ENCODE peak calls at places on chromosomes 16 and 17, in five cellular contexts. L is GM23248, E is K562, O is fibroblast of lung, F is mammary epithelial cell. V is an unnamed sample.

GRCh38 chr17:47212458-47212857 is 3.3 kb downstream of the MYL4 start:
- DNase-seq in O (no peak), F (no peak), L (no peak), E (no peak), V (no peak)

GRCh38 chr16:12906765-12907516 is 5.5 kb downstream of the SHISA9 start:
- DNase-seq in F (no peak), L (no peak), E (no peak), O (no peak), V (no peak)

GRCh38 chr17:61400058-61400785 is 579 bp downstream of the TBX2 start:
- DNase-seq in E (no peak), L (peak; percentile 81), F (peak; percentile 27), O (peak; percentile 59), V (peak; percentile 36)

GRCh38 chr17:79861371-79862216 is 22.4 kb upstream of the CBX4 start:
- DNase-seq in L (no peak), E (no peak), O (no peak), F (no peak), V (no peak)

GRCh38 chr17:36849871-36850348 is 87.4 kb upstream of the LHX1 start:
- DNase-seq in E (peak; percentile 56), L (peak; percentile 66), F (peak; percentile 58), O (peak; percentile 83), V (peak; percentile 77)

GRCh38 chr17:44198721-44199552 is 747 bp downstream of the ATXN7L3 start:
- DNase-seq in L (peak; percentile 76), E (peak; percentile 92), O (peak; percentile 30), F (peak; percentile 54), V (no peak)

GRCh38 chr17:60256174-60256573 is 106.4 kb downstream of the CA4 start:
- DNase-seq in L (peak; percentile 32), E (no peak), O (peak; percentile 49), F (no peak), V (peak; percentile 30)

GRCh38 chr16:2365895-2366294 is 25.4 kb upstream of the ABCA3 start:
- DNase-seq in F (peak; percentile 67), E (no peak), O (peak; percentile 87), L (peak; percentile 92), V (peak; percentile 81)

GRCh38 chr16:71526111-71526998 is at the start of gene CHST4:
- DNase-seq in F (peak; percentile 70), L (peak; percentile 77), O (peak; percentile 74), E (no peak), V (peak; percentile 63)

GRCh38 chr17:18314059-18314730 is 599 bp downstream of the TOP3A start:
- DNase-seq in L (peak; percentile 49), O (peak; percentile 12), E (no peak), F (no peak), V (peak; percentile 16)
- H3K36me3 ChIP-seq in L (peaks cover 8% of the 10 kb centered on the region), O (peaks cover 10% of the 10 kb centered on the region), E (peaks cover 47% of the 10 kb centered on the region), F (peaks cover 4% of the 10 kb centered on the region), V (peaks cover 15% of the 10 kb centered on the region)

GRCh38 chr17:78739331-78739853 is 42.7 kb downstream of the CYTH1 start:
- DNase-seq in L (no peak), F (no peak), O (no peak), E (no peak), V (no peak)
- H2AFZ ChIP-seq in L (no peak overlapping the region), F (no peak overlapping the region), O (no peak overlapping the region), E (no peak overlapping the region), V (no peak overlapping the region)

DNA sequence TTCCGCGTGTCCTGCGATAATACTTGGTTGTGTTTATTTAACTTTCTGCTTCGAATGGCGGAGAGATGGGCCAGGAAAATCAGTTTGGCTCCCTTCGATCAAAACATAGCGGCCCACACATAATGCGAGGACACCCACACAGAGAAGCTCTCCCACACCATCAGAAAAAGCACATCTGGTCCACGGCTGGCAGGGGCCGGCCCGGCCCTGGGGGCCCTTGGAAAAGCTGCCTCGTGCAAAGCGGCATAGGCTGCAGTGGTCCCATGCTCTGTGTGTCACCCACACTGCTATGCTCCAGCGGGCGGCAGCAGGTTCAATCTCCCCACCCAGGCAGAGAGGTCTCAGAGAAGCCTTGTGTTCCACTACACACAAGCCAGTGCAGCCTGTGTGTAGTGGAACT is 46.8 kb downstream of the ZNF423 start:
- DNase-seq in F (no peak), L (no peak), E (no peak), O (no peak), V (no peak)
- H3K79me2 ChIP-seq in F (no peaks in the 10 kb centered on the region), L (no peaks in the 10 kb centered on the region), E (no peaks in the 10 kb centered on the region), O (no peaks in the 10 kb centered on the region), V (no peaks in the 10 kb centered on the region)

GRCh38 chr17:63834431-63835166 is 7.1 kb upstream of the FTSJ3 start:
- DNase-seq in E (peak; percentile 59), F (peak; percentile 72), L (peak; percentile 95), O (peak; percentile 82), V (peak; percentile 62)

GRCh38 chr17:63832455-63832854 is 5.0 kb upstream of the FTSJ3 start:
- DNase-seq in O (no peak), L (no peak), E (no peak), F (no peak), V (no peak)

GRCh38 chr17:63833741-63834373 is 6.4 kb upstream of the FTSJ3 start:
- DNase-seq in O (no peak), E (no peak), F (no peak), L (no peak), V (no peak)

GRCh38 chr17:63832014-63832413 is 4.6 kb upstream of the FTSJ3 start:
- DNase-seq in E (no peak), O (no peak), L (no peak), F (no peak), V (no peak)

GRCh38 chr17:63833026-63833740 is 5.7 kb upstream of the FTSJ3 start:
- DNase-seq in O (no peak), E (no peak), L (no peak), F (no peak), V (no peak)
- H3K36me3 ChIP-seq in O (peaks cover 40% of the 10 kb centered on the region), E (peaks cover 97% of the 10 kb centered on the region), L (peaks cover 38% of the 10 kb centered on the region), F (peaks cover 42% of the 10 kb centered on the region), V (peaks cover 60% of the 10 kb centered on the region)

DNA sequence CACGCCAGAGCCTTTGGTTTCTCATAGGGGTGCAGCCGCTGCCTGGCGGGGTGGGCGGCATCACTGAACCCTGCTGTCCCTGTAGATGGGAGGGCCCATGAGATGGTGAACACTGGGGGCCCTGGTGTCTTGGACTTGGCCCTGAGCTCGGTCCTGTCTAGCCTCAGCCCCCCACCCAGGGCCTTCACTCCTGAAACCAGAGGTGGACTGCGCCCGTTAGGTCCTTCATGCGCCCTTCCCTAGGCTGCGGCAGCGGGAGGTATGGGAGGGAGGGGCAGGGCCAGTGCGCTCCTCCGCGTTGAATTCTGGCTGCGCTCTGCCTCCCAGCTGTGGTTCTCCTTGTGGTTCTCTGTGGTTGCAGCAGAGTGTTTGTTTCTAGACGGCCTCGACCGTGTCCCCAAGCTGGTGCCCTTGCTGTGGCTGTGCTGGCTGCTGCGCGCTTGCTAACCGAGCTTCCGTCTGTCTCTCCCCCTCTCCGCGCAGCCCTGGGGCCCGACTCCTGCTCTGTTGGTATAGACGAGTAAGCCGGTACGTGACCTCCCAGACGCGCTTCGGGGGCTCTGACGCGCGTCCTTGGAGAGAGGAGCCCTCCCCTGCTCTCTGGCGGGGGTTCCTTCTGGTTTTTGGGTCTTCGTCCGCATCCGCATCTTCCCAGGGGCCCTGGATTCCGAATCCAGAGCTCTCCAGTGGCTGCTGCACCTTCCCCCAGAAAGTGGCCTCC is 7.4 kb upstream of the NUDT16L1 start:
- DNase-seq in L (no peak), O (no peak), F (no peak), E (no peak), V (no peak)
- H2AFZ ChIP-seq in L (no peak overlapping the region), O (no peak overlapping the region), F (no peak overlapping the region), E (no peak overlapping the region), V (no peak overlapping the region)

GRCh38 chr17:76404256-76404655 is 19.8 kb downstream of the SPHK1 start:
- DNase-seq in L (no peak), O (no peak), E (no peak), F (no peak), V (no peak)
- H3K79me2 ChIP-seq in L (peaks cover 27% of the 10 kb centered on the region), O (peaks cover 1% of the 10 kb centered on the region), E (peaks cover 16% of the 10 kb centered on the region), F (peaks cover 35% of the 10 kb centered on the region), V (peaks cover 32% of the 10 kb centered on the region)

GRCh38 chr17:5425826-5426225 is 5.8 kb downstream of the RPAIN start:
- DNase-seq in O (no peak), E (no peak), L (no peak), F (no peak), V (no peak)
- H3K36me3 ChIP-seq in O (peaks cover 4% of the 10 kb centered on the region), E (peaks cover 79% of the 10 kb centered on the region), L (peaks cover 12% of the 10 kb centered on the region), F (peaks cover 20% of the 10 kb centered on the region), V (peaks cover 37% of the 10 kb centered on the region)

DNA sequence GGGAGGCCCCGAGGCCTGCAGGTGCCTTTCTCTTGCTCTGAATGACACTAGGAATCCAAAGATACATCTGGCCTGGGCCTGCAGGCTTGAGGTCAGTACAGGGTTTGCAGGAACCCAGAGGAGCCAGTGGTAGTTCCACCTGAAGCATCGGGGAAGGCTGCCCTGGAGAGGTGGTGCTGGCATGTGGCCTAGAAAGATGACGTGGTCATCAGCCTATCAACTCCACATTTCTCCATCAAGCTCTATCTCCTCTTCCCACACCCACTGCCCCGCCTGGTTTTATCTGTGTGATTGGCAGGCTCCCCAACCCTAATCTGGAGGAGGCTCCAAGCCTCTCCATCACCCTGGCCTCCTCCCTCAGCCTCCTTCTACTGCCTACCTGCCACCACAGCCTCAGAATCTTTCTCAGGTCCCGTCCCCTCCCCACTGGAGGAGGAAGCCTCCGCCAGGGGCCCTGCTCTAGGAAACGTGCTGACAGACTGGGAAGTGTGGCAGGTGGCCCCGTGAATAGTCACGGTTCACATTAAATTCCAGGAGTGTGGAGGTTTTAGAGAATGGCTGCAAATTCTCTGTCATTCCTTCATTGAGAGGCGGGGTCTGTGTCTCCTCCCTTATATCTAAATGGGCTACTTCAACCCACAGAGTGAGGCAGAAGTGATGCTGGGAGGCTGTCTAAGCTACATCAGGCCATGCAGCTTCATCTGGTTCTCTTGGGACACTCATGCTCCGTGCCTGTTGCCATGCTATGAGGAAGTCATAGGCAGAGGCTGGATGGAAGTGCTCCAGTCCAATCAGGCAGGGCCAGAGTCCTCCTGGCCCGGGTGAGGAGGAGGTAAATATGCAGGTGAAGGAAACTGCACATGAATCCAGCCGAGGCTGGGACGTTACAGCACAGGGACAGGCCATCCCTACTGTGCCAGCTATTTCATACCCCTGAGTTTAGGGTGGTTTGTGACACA is 11.4 kb upstream of the MAP2K3 start:
- DNase-seq in O (no peak), L (no peak), E (peak; percentile 77), F (no peak), V (no peak)
- H2AFZ ChIP-seq in O (no peak overlapping the region), L (no peak overlapping the region), E (peak overlapping the region; percentile 70), F (no peak overlapping the region), V (no peak overlapping the region)

DNA sequence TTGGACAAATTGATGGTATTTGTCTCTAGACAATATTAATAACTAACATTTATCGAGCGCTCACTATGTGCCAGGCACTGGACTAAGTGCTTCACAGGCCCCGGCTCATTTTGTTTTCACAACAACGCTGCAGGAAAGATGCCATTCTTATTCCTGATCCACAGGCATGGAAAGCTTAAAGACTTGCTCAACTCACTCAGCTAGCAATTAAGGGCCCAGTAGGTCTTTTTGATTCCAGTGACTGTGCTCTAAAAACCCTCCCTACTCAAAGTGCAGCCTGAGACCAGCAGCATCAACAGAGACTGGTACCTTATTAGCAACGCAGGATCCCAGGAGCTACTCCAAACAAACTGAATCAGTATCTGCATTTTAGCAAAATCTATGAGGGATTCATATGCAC is 35.3 kb downstream of the CUEDC1 start:
- DNase-seq in O (no peak), L (no peak), F (no peak), E (no peak), V (no peak)
- H3K79me2 ChIP-seq in O (peaks cover 9% of the 10 kb centered on the region), L (peaks cover 99% of the 10 kb centered on the region), F (no peaks in the 10 kb centered on the region), E (no peaks in the 10 kb centered on the region), V (peaks cover 50% of the 10 kb centered on the region)

GRCh38 chr17:16073845-16074244 is 74.2 kb downstream of the TTC19 start:
- DNase-seq in F (no peak), L (no peak), E (no peak), O (no peak), V (no peak)
- H3K36me3 ChIP-seq in F (peaks cover 34% of the 10 kb centered on the region), L (peaks cover 76% of the 10 kb centered on the region), E (peaks cover 70% of the 10 kb centered on the region), O (peaks cover 7% of the 10 kb centered on the region), V (peaks cover 57% of the 10 kb centered on the region)

V was measured in astrocyte.